ENCODE peak calls at places on chromosomes 16 and 17, in nine cellular contexts. V, U, K, H, P, A, C, G and W are unnamed samples.
A peak's percentile ranks its signal among the peaks of the same experiment; 100 is the strongest.

GRCh38 chr16:58417600-58417999 is 25.3 kb downstream of the GINS3 start:
- DNase-seq in H (no peak), P (no peak), G (no peak), C (no peak), K (no peak), V (no peak), U (no peak), A (no peak), W (no peak)

GRCh38 chr16:4606354-4606753 is 8.3 kb downstream of the UBALD1 start:
- DNase-seq in C (no peak), K (no peak), H (no peak), A (no peak), G (no peak), V (no peak), U (no peak), P (no peak), W (no peak)

GRCh38 chr16:68399456-68399855 is 48.9 kb downstream of the SMPD3 start:
- DNase-seq in A (no peak), U (no peak), H (no peak), G (no peak), K (no peak), P (no peak), C (no peak), V (no peak), W (no peak)

GRCh38 chr17:42877037-42877436 is 23.6 kb upstream of the G6PC1 start:
- DNase-seq in P (no peak), U (no peak), C (no peak), G (no peak), K (no peak), A (no peak), H (no peak), V (no peak), W (no peak)

GRCh38 chr16:88941933-88942909 is 34.8 kb downstream of the CBFA2T3 start:
- DNase-seq in A (no peak), G (peak; percentile 77), U (no peak), C (no peak), P (no peak), H (peak; percentile 15), K (no peak), V (no peak), W (no peak)

GRCh38 chr17:11981862-11982261 is 15.4 kb downstream of the ZNF18 start:
- DNase-seq in U (no peak), P (no peak), K (no peak), A (no peak), C (no peak), V (no peak), G (no peak), H (no peak), W (no peak)

GRCh38 chr16:84617068-84617630 is 729 bp downstream of the COTL1 start:
- DNase-seq in H (no peak), K (peak; percentile 77), P (no peak), U (no peak), V (no peak), G (no peak), A (peak; percentile 41), C (peak; percentile 29), W (no peak)

GRCh38 chr17:38735161-38735997 is 5.2 kb downstream of the CISD3 start:
- DNase-seq in V (no peak), G (peak; percentile 78), K (no peak), C (peak; percentile 68), A (peak; percentile 93), P (no peak), H (peak; percentile 41), U (no peak), W (no peak)

GRCh38 chr16:22035094-22035675 is 27.3 kb downstream of the MOSMO start:
- DNase-seq in H (no peak), G (no peak), P (no peak), C (no peak), A (no peak), V (no peak), K (no peak), U (no peak), W (peak; percentile 43)

GRCh38 chr16:81718637-81719036 is 60.5 kb upstream of the PLCG2 start:
- DNase-seq in U (no peak), P (no peak), K (no peak), A (no peak), G (no peak), H (no peak), V (no peak), C (no peak), W (no peak)

GRCh38 chr17:49995055-49995738 is at the start of gene DLX3:
- DNase-seq in U (peak; percentile 75), P (peak; percentile 27), G (peak; percentile 82), V (no peak), C (peak; percentile 52), A (peak; percentile 83), K (peak; percentile 86), H (no peak), W (no peak)

GRCh38 chr16:2689968-2690830 is 7.9 kb downstream of the KCTD5 start:
- DNase-seq in U (no peak), V (no peak), C (no peak), A (no peak), G (peak; percentile 29), H (no peak), K (no peak), P (no peak), W (no peak)

GRCh38 chr17:83175551-83176271 is 96.3 kb downstream of the METRNL start:
- DNase-seq in K (no peak), V (no peak), A (no peak), G (no peak), P (no peak), H (no peak), U (peak; percentile 49), C (no peak), W (no peak)

GRCh38 chr17:77190561-77190960 is 49.8 kb downstream of the SEC14L1 start:
- DNase-seq in K (no peak), H (no peak), C (no peak), U (no peak), V (no peak), G (no peak), A (no peak), P (no peak), W (no peak)

GRCh38 chr16:55291847-55292246 is 32.2 kb upstream of the IRX6 start:
- DNase-seq in H (no peak), U (no peak), G (no peak), K (no peak), V (no peak), P (no peak), A (no peak), C (no peak), W (no peak)

GRCh38 chr17:75073618-75074047 is 14.1 kb upstream of the SLC16A5 start:
- DNase-seq in C (no peak), G (no peak), A (no peak), H (no peak), V (no peak), P (peak; percentile 86), U (no peak), K (peak; percentile 80), W (no peak)

GRCh38 chr17:4504188-4504587 is 5.5 kb downstream of the SPNS2 start:
- DNase-seq in K (no peak), P (no peak), U (no peak), V (no peak), H (no peak), C (peak; percentile 32), A (no peak), G (no peak), W (no peak)

GRCh38 chr17:60899115-60899514 is 221.5 kb downstream of the BCAS3 start:
- DNase-seq in G (no peak), V (no peak), H (no peak), U (no peak), P (no peak), A (no peak), K (no peak), C (no peak), W (no peak)

GRCh38 chr17:41492351-41492750 is 2.6 kb upstream of the KRT36 start:
- DNase-seq in H (no peak), C (no peak), V (no peak), U (no peak), G (no peak), A (no peak), P (no peak), K (no peak), W (no peak)

GRCh38 chr16:1325673-1326371 is 7.6 kb upstream of the BAIAP3 start:
- DNase-seq in V (no peak), P (no peak), U (no peak), G (no peak), H (no peak), A (no peak), K (no peak), C (no peak), W (no peak)

GRCh38 chr17:79544142-79544914 is 66.5 kb downstream of the RBFOX3 start:
- DNase-seq in A (no peak), K (peak; percentile 52), V (no peak), U (no peak), H (no peak), P (no peak), C (no peak), G (no peak), W (no peak)